ENCODE peak calls at places on chromosomes 4 and X, in six cellular contexts. H, I, L, D, F and R are unnamed samples.

GRCh38 chr4:72111863-72112262 is 80.1 kb downstream of the NPFFR2 start:
- DNase-seq in L (no peak), I (no peak), D (no peak), F (no peak), H (no peak), R (no peak)

GRCh38 chrX:1492421-1493012 is 39.8 kb upstream of the ASMTL start:
- DNase-seq in D (no peak), L (no peak), H (no peak), I (peak), F (no peak), R (no peak)

GRCh38 chr4:2412885-2413716 is 5.3 kb downstream of the ZFYVE28 start:
- DNase-seq in H (peak), D (peak), I (peak), L (peak), F (peak), R (peak)

GRCh38 chr4:56156141-56156540 is 207.4 kb downstream of the CEP135 start:
- DNase-seq in F (no peak), I (no peak), D (no peak), H (no peak), L (no peak), R (no peak)

GRCh38 chrX:129759576-129760061 is 20.1 kb upstream of the SASH3 start:
- DNase-seq in I (no peak), L (peak), H (peak), D (peak), F (no peak), R (peak)

GRCh38 chr4:58807843-58808605 is 1697.8 kb upstream of the IGFBP7 start:
- DNase-seq in I (no peak), D (no peak), F (no peak), H (no peak), L (no peak), R (no peak)

GRCh38 chrX:24241822-24242648 is 71.8 kb downstream of the SUPT20HL2 start:
- DNase-seq in D (peak), I (peak), H (no peak), F (no peak), L (peak), R (no peak)

GRCh38 chr4:32219306-32220075 is 1499.3 kb downstream of the PCDH7 start:
- DNase-seq in F (no peak), D (peak), I (no peak), H (no peak), L (peak), R (no peak)

GRCh38 chrX:17547658-17548057 is 172.7 kb downstream of the NHS start:
- DNase-seq in H (no peak), D (peak), F (peak), I (no peak), L (peak), R (no peak)

GRCh38 chrX:1386338-1387127 is 5.4 kb downstream of the SLC25A6 start:
- DNase-seq in F (peak), H (no peak), D (no peak), L (no peak), I (no peak), R (no peak)

GRCh38 chr4:1870328-1870577 is 940 bp upstream of the NSD2 start:
- DNase-seq in L (no peak), H (peak), I (peak), D (peak), F (peak), R (peak)

DNA sequence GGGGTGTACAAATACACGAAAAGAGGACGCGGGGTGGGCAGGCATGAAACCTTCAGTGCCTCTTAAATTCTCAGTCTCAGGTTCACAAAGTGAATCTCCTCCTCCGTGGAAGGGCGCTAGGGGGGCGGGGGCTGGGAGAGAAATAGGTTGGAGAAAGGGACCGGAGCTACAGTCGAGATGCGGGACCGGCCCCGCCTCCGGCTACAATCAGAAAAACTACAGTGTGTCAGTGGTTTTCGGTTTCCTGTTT is 3.4 kb downstream of the MAML3 start:
- DNase-seq in H (no peak), F (no peak), D (no peak), L (no peak), I (no peak), R (no peak)
- H3K4me3 ChIP-seq in H (peak), F (peak), D (peak), L (peak), I (peak), R (peak)

DNA sequence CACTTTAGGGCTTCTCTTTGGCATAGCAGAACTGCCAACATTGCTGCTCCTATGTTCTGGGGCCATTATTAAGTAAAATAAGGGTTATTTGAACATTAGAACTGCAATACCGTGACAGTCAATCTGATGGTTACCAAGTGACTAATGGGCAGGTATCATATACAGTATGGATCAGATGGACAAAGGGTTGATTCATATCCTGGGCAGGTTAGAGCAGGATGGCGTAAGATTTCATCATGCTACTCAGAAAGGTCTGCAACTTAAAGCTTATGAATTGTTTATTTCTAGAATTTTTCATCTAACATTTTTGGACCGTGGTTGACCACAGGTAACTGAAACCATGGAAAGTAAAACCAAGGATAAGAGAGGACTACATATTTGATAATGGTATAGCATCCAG is 40.9 kb downstream of the BRCC3 start:
- DNase-seq in H (no peak), F (no peak), I (no peak), D (peak), L (no peak), R (no peak)
- H3K27ac ChIP-seq in H (no peak), F (no peak), I (no peak), D (no peak), L (no peak), R (no peak)

GRCh38 chr4:75630174-75630931 is at the start of gene CDKL2:
- DNase-seq in D (no peak), L (peak), H (peak), F (peak), I (peak), R (peak)
- H3K4me3 ChIP-seq in D (peak), L (peak), H (peak), F (peak), I (peak), R (peak)

DNA sequence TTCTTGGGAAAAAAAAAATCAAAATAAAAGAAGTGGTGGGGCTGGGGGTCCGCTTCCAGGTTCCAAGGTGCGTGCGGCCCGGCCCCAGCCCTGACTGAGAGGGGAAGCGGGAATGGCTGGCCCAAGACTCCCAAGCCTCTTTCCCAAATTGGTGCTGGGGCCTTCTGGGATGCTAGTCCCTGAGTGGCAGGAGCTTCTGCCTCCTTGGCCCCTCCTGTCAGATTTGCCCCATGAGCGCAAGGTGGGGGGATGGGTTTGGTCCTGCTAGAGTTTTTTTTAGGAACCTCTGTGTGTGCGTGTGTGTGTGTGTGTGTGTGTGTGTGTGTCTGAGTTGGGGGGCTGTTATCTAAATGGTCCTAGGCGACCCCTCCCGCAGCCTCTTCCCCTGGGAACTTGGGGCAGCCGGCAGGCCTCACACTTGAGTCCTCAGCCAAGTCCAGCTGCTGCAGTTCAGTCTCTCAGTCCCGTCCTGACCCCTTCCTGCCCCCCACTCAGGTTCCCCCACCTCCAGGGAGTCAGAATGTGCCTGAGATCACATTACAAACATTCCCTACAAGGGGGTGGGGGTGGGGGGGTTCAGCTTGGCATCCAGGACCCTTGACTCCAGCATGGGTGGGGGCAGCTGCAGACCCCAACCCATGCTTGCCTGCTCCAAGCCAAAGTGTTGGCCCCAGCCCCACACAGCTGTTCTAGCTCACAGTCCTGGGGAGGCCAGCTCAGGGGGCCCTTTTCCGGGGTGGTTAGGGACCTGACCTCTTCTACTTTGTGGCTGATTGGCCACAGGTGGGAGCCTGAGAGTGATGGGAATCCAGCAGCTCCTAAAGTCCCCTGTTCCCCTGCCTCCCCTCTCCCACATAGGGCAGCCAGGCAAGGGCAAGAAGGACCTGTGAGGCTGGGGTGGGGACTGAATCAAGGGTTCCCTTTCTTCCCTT is 4.0 kb downstream of the EFNB1 start:
- DNase-seq in H (no peak), D (no peak), F (no peak), L (no peak), I (no peak), R (no peak)
- H3K27ac ChIP-seq in H (no peak), D (peak), F (peak), L (no peak), I (peak), R (no peak)

DNA sequence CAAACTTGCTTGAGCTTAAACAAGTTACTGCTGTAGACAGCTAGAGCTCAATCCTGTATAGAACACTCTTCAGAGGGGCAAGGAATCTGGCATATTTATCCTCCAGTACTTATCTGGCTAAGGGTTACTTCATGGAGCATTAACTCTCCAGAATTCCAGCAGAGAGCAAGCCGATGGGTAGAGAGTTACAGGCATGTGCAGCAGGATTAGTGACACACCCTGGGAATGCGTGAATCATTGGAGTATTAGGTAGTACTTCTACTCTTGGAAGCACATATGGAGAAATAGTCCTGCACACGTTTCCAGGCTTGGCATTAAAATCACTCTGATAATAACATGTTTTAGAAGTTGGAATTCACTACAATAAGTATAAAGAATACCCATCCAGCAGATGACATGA is 35.4 kb downstream of the GRXCR1 start:
- DNase-seq in L (no peak), F (no peak), I (no peak), H (no peak), D (no peak), R (no peak)
- H3K4me3 ChIP-seq in L (no peak), F (no peak), I (no peak), H (no peak), D (no peak), R (no peak)

DNA sequence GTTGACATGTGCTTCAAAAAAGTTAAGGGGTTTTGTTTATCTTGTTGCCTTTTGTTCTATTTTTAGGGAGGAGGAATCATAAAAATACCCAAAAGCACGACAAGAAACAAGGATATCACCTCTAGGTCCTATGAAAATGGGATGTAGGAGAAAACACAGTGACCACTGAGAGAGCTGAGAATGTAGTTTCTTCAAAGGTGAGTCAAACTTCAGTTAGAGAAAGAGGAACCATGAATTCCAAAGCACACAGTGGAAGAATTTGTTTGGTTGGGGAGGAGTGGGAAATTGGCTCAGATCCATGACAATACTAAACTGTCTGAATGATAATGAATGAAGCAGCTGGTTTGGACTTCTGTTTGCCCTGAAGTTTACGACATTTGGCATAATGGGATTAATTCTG is 19.1 kb upstream of the FRYL start:
- DNase-seq in D (no peak), F (no peak), H (no peak), I (no peak), L (no peak), R (no peak)
- H3K27ac ChIP-seq in D (no peak), F (no peak), H (no peak), I (no peak), L (no peak), R (no peak)

DNA sequence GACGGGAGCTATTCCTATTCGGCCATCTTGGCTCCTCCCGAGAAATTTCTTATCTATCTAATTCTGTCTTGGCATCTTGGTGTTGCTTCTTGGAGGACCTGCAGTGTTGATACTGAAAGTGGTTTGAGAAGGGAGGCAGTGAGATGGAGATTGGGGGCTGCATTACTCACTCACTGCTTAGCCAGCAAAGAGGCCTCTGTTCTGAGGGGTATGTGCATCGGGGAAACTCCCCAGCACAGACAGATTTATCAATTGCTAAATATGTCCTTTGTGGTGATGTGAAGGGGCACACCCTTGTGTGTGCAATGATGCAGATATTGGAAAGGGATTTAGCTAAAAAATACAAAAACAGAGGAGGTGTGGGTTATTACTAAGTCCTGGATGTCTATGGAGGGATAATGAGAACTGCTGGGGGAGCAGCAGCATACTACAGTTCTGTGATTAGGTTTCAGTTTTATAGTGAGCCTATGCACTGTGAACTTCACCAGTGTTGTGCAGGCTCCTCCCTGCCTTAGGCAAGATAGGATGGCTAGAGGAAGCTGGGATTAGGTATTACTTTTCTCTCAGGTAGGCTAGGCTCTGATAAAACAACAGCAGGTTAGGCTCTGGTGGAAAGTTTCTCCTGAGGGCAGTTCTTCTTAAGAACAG is 279.0 kb downstream of the HS3ST1 start:
- DNase-seq in L (no peak), D (no peak), I (no peak), H (no peak), F (no peak), R (no peak)
- H3K4me3 ChIP-seq in L (no peak), D (no peak), I (no peak), H (no peak), F (no peak), R (no peak)